ENCODE peak calls at places on chromosomes 4 and X, in four cellular contexts. D is astrocyte of the spinal cord, Q is fibroblast of pulmonary artery, P is breast epithelium. W is an unnamed sample.

GRCh38 chrX:39261446-39262147 is 460.3 kb downstream of the MID1IP1 start:
- DNase-seq in D (peak), Q (peak), P (no peak), W (no peak)

GRCh38 chrX:46198858-46199257 is 346.4 kb downstream of the ZNF674 start:
- DNase-seq in P (no peak), Q (no peak), D (no peak), W (no peak)

GRCh38 chrX:105331244-105331643 is 110.8 kb upstream of the TEX13A start:
- DNase-seq in D (peak), Q (peak), P (no peak), W (peak)

GRCh38 chr4:133812236-133812635 is 389.4 kb downstream of the PABPC4L start:
- DNase-seq in D (no peak), P (no peak), Q (no peak), W (no peak)

GRCh38 chr4:66691101-66691500 is 854.2 kb downstream of the CENPC start:
- DNase-seq in D (no peak), Q (no peak), P (no peak), W (no peak)

GRCh38 chr4:39528056-39528465 is 822 bp upstream of the UGDH start:
- DNase-seq in Q (peak), P (no peak), D (no peak), W (no peak)

GRCh38 chr4:153649572-153649991 is 34.5 kb upstream of the TLR2 start:
- DNase-seq in P (no peak), D (peak), Q (peak), W (no peak)

GRCh38 chr4:182819751-182820150 is 97.4 kb downstream of the DCTD start:
- DNase-seq in P (no peak), Q (no peak), D (no peak), W (no peak)

GRCh38 chrX:120372667-120373370 is 10.9 kb downstream of the ATP1B4 start:
- DNase-seq in Q (no peak), P (no peak), D (no peak), W (no peak)

GRCh38 chrX:20515841-20516461 is 249.2 kb upstream of the RPS6KA3 start:
- DNase-seq in Q (peak), D (peak), P (no peak), W (peak)

GRCh38 chr4:12712648-12713339 is 771.3 kb downstream of the RAB28 start:
- DNase-seq in Q (no peak), P (no peak), D (no peak), W (no peak)

GRCh38 chr4:137083571-137083970 is 448.7 kb downstream of the PCDH18 start:
- DNase-seq in Q (peak), P (no peak), D (no peak), W (peak)

GRCh38 chr4:78325244-78326187 is 226.1 kb upstream of the ANXA3 start:
- DNase-seq in P (no peak), D (no peak), Q (no peak), W (no peak)

GRCh38 chr4:88971536-88971935 is 85.4 kb downstream of the FAM13A start:
- DNase-seq in Q (peak), P (no peak), D (no peak), W (no peak)

GRCh38 chr4:81377231-81377630 is 94.5 kb downstream of the RASGEF1B start:
- DNase-seq in Q (no peak), P (no peak), D (no peak), W (no peak)

GRCh38 chrX:19829817-19830216 is 57.6 kb downstream of the SH3KBP1 start:
- DNase-seq in P (no peak), D (no peak), Q (no peak), W (no peak)

GRCh38 chr4:165207016-165207430 is 338 bp upstream of the KLHL2 start:
- DNase-seq in P (no peak), Q (no peak), D (peak), W (no peak)

GRCh38 chr4:114257516-114257915 is 278.1 kb upstream of the ARSJ start:
- DNase-seq in P (no peak), D (peak), Q (peak), W (no peak)

GRCh38 chrX:40176979-40177430 is 79.2 kb upstream of the BCOR start:
- DNase-seq in D (no peak), P (no peak), Q (no peak), W (no peak)

GRCh38 chr4:48033825-48034413 is 17.3 kb downstream of the NIPAL1 start:
- DNase-seq in Q (peak), D (no peak), P (no peak), W (no peak)

GRCh38 chrX:46279214-46279924 is 265.9 kb downstream of the ZNF674 start:
- DNase-seq in D (no peak), P (no peak), Q (no peak), W (no peak)

GRCh38 chr4:8290701-8290970 is 21.1 kb downstream of the HTRA3 start:
- DNase-seq in P (no peak), Q (no peak), D (no peak), W (no peak)

GRCh38 chr4:155079866-155080265 is 128.6 kb upstream of the NPY2R start:
- DNase-seq in Q (peak), D (peak), P (no peak), W (no peak)

GRCh38 chrX:116499780-116500179 is 37.0 kb upstream of the CT83 start:
- DNase-seq in D (no peak), Q (peak), P (no peak), W (peak)

GRCh38 chr4:6446538-6447451 is 25.6 kb downstream of the PPP2R2C start:
- DNase-seq in P (no peak), Q (no peak), D (no peak), W (no peak)

GRCh38 chrX:25158635-25159034 is 142.9 kb upstream of the ARX start:
- DNase-seq in Q (no peak), P (no peak), D (peak), W (peak)

GRCh38 chrX:7263961-7264360 is 116.0 kb upstream of the PUDP start:
- DNase-seq in D (no peak), P (no peak), Q (no peak), W (no peak)

GRCh38 chr4:24473309-24473721 is 111.0 kb downstream of the DHX15 start:
- DNase-seq in P (no peak), Q (peak), D (peak), W (no peak)

GRCh38 chr4:6439120-6439757 is 33.2 kb downstream of the PPP2R2C start:
- DNase-seq in Q (no peak), P (no peak), D (no peak), W (no peak)

GRCh38 chr4:173519130-173520101 is 10.6 kb downstream of the HAND2 start:
- DNase-seq in Q (peak), P (no peak), D (no peak), W (no peak)

GRCh38 chrX:41082783-41083182 is 2.5 kb upstream of the USP9X start:
- DNase-seq in P (no peak), D (no peak), Q (no peak), W (no peak)

GRCh38 chr4:24471623-24472510 is 112.5 kb downstream of the DHX15 start:
- DNase-seq in D (peak), Q (no peak), P (no peak), W (no peak)

GRCh38 chrX:16671005-16671404 is 21.0 kb downstream of the S100G start:
- DNase-seq in P (no peak), Q (peak), D (peak), W (no peak)

GRCh38 chr4:5660185-5660584 is 48.2 kb downstream of the EVC2 start:
- DNase-seq in D (no peak), P (no peak), Q (peak), W (no peak)

GRCh38 chrX:133923548-133923947 is 61.8 kb downstream of the GPC3 start:
- DNase-seq in D (no peak), Q (no peak), P (no peak), W (no peak)

GRCh38 chrX:54411732-54412131 is 28.5 kb upstream of the TSR2 start:
- DNase-seq in D (no peak), Q (no peak), P (no peak), W (no peak)

GRCh38 chrX:131741103-131741581 is 197.3 kb downstream of the OR13H1 start:
- DNase-seq in D (peak), P (peak), Q (no peak), W (no peak)

GRCh38 chr4:88070031-88070430 is 62.6 kb downstream of the PKD2 start:
- DNase-seq in Q (no peak), D (no peak), P (no peak), W (no peak)

DNA sequence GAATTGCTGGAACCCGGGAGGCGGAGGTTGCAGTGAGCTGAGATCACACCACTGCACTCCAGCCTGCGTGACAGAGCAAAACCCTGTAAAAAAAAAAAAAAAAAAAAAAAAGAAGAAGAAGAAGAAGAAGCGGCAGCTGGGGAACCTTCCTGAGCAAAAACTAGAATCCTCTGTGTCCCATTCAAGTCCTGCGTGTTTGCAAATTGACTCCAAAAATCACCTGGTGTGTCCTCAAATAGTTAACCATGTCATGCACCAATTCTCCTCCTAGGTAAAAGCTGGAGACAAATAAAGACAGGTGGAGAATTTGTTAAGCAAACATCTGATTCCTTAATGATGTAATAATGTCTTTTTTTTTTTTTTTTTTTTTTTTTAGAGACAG is 31.9 kb upstream of the ASMTL start:
- DNase-seq in P (peak), D (no peak), Q (no peak), W (no peak)
- TF ChIP-seq CTCF in P (no peak), D (no peak), Q (no peak), W (no peak)

GRCh38 chr4:57193996-57194675 is 84.0 kb upstream of the IGFBP7 start:
- DNase-seq in Q (no peak), P (no peak), D (no peak), W (no peak)
- H3K4me3 ChIP-seq in Q (no peak), P (no peak), D (no peak), W (no peak)

GRCh38 chr4:76499461-76499860 is 64.4 kb downstream of the SHROOM3 start:
- DNase-seq in P (no peak), D (no peak), Q (no peak), W (no peak)

GRCh38 chr4:76504613-76505465 is 69.8 kb downstream of the SHROOM3 start:
- DNase-seq in D (peak), P (no peak), Q (peak), W (no peak)
- TF ChIP-seq CTCF in D (peak), P (peak), Q (peak), W (peak)

DNA sequence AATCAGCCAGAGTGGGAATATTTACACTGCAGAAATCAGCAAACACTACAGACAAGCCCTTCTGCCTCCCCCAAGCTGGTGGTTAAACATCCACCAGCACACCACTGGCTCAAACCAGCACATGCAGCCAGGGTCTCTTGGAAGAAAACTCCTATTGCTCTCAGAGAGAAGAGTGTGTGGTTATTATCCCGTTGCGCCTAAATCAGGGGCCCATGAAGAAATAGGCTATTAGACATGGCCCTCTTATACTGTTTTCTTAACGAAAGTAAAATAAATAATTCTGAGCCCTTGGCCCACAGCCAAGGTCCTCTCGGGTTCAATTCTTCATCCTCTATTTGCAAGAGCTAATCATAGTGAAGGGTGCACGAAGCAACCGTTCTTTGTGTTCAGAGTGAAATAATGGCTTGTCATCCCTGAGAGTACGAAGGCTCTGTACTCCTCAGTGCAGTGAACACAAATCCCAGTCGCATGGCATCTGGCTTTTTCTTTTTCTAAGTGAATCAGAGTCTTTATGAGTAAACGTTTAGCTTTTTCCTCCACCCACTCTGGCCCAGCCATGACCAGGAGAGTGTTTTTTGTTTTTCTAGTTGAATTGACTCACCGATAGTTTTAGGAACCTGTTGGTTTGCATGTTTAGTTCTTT is 33.4 kb upstream of the RBM47 start:
- DNase-seq in Q (peak), D (peak), P (no peak), W (peak)
- H3K4me3 ChIP-seq in Q (no peak), D (no peak), P (no peak), W (no peak)

GRCh38 chrX:106927700-106928099 is 7.5 kb downstream of the CLDN2 start:
- DNase-seq in P (no peak), Q (peak), D (no peak), W (no peak)
- TF ChIP-seq CTCF in P (no peak), Q (no peak), D (no peak), W (no peak)

GRCh38 chr4:108714880-108715279 is 48.0 kb downstream of the ETNPPL start:
- DNase-seq in D (no peak), Q (no peak), P (no peak), W (no peak)

GRCh38 chr4:108716340-108716739 is 46.5 kb downstream of the ETNPPL start:
- DNase-seq in P (no peak), D (no peak), Q (no peak), W (no peak)

GRCh38 chr4:108717386-108717785 is 45.5 kb downstream of the ETNPPL start:
- DNase-seq in P (no peak), D (no peak), Q (no peak), W (no peak)
- H3K4me3 ChIP-seq in P (no peak), D (no peak), Q (no peak), W (no peak)

GRCh38 chr4:107823870-107824366 is 814 bp upstream of the SGMS2 start:
- DNase-seq in Q (no peak), P (no peak), D (no peak), W (no peak)
- TF ChIP-seq CTCF in Q (no peak), P (no peak), D (no peak), W (no peak)

GRCh38 chr4:126916626-126917140 is 716.1 kb upstream of the INTU start:
- DNase-seq in P (no peak), Q (peak), D (peak), W (no peak)

DNA sequence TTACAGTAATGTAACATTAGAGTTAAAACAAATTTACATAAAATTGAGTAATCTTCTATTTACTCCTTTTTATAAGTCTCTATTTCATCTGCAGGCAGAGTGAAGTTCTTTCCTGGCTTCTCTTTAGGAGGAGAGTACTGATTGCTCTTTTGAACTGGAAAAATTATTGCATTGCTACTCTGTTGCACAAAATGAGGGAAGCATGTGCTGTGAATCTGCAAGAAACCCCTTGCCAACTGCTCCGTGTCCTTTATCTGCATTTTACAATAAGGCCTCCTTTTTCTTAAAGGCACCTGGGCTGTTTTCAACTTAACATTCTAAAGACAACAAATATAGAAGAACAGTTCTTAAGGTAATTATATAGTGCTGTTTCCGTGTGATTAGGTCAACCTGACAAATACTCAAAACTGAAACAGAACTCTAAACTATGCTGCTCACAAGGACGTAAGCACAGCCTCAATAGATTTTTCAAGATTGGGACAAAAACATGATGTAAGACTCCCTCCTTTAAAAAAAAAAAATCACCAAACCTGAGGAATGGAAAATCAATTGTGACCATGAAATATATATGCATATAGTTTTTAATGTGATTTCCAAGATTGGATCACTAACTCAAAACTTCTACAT is 716.6 kb upstream of the INTU start:
- DNase-seq in P (no peak), D (no peak), Q (peak), W (no peak)
- H3K4me3 ChIP-seq in P (no peak), D (no peak), Q (no peak), W (no peak)

DNA sequence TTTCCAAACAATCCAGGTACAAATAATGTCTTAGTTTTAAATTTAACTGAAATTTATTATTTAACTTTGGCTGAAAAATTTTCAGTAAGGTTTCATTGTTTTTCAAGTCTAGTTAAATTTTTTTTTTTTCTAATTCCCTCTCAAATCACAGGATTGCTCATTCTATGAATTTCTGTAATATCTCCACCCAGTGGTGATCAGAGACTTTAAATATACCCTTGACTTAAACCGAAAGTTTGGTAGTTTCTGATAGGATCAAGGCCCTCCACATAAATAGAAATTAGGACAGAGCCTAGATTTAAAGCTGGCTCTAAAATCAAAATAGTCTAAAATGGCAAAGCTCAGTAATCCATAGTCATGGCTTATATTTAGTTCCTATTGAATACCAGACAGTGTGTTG is 175.4 kb downstream of the TBCK start:
- DNase-seq in Q (no peak), D (no peak), P (no peak), W (no peak)
- TF ChIP-seq CTCF in Q (no peak), D (no peak), P (no peak), W (no peak)

DNA sequence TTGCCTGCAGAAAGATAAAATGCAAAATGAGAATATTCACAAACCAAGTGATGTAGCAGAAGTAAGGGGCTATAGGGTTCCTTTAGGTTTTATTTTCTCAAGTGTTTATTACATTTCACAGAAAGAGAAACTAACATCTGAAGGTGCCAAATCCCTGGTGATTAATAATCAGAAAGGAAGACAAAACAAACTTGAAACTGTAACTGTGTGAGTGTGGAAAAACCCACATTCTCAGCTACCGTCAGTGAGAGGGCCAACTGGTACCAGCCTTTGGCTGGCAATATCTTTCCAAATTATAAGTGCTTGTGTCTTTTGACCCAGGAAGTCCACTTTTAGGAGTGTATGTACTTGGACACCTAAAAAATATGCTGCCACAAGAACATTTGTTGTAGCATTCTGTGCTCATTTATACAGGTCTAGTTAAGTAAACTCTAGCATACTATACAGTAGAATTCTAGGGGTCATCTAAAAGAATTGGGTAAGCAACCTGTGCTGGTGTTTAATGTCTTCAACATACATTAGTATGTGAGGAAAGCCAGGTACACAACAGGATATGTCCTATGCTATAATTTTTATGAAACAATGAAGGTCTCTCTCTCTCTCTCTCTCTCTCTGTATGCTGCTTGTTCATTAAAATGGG is 6.6 kb upstream of the CD38 start:
- DNase-seq in Q (no peak), D (no peak), P (no peak), W (no peak)
- H3K4me3 ChIP-seq in Q (no peak), D (no peak), P (no peak), W (no peak)